ENCODE peak calls at places on chromosomes 6 and 20, in five cellular contexts. S, Y, L, X and F are unnamed samples.

GRCh38 chr6:105400501-105400900 is 2.4 kb downstream of the PREP start:
- DNase-seq in S (no peak), Y (no peak), L (peak; percentile 8), X (no peak), F (no peak)

GRCh38 chr20:41359541-41360011 is 7.0 kb downstream of the EMILIN3 start:
- DNase-seq in S (no peak), Y (no peak), L (no peak), X (no peak), F (no peak)

GRCh38 chr6:106253731-106254130 is 71.8 kb downstream of the ATG5 start:
- DNase-seq in S (no peak), Y (peak; percentile 31), L (no peak), X (no peak), F (peak; percentile 65)

GRCh38 chr6:128966934-128967333 is 84.0 kb downstream of the LAMA2 start:
- DNase-seq in S (no peak), Y (no peak), L (no peak), X (no peak), F (no peak)

GRCh38 chr6:147752686-147753418 is 244.4 kb downstream of the SAMD5 start:
- DNase-seq in S (no peak), Y (peak; percentile 9), L (no peak), X (peak; percentile 18), F (no peak)

GRCh38 chr6:17281497-17282481 is 628 bp downstream of the RBM24 start:
- DNase-seq in S (no peak), Y (peak; percentile 24), L (peak; percentile 41), X (no peak), F (peak; percentile 18)

GRCh38 chr6:144664281-144664680 is 379.1 kb downstream of the UTRN start:
- DNase-seq in S (no peak), Y (no peak), L (no peak), X (no peak), F (no peak)

GRCh38 chr20:32442630-32443029 is 84.5 kb downstream of the ASXL1 start:
- DNase-seq in S (no peak), Y (no peak), L (no peak), X (no peak), F (no peak)

GRCh38 chr6:4914412-4915159 is 89.3 kb downstream of the RPP40 start:
- DNase-seq in S (no peak), Y (peak; percentile 69), L (peak; percentile 51), X (no peak), F (peak; percentile 48)

GRCh38 chr6:119347466-119348307 is 1.9 kb downstream of the MAN1A1 start:
- DNase-seq in S (no peak), Y (peak; percentile 23), L (no peak), X (peak; percentile 96), F (no peak)

GRCh38 chr6:107807186-107807585 is 16.9 kb downstream of the SCML4 start:
- DNase-seq in S (no peak), Y (no peak), L (no peak), X (no peak), F (no peak)

GRCh38 chr6:128763599-128764300 is 119.2 kb upstream of the LAMA2 start:
- DNase-seq in S (no peak), Y (no peak), L (no peak), X (no peak), F (no peak)

GRCh38 chr6:1737463-1738311 is 128.0 kb downstream of the FOXC1 start:
- DNase-seq in S (no peak), Y (no peak), L (no peak), X (no peak), F (no peak)

GRCh38 chr6:37699138-37699766 is 1.6 kb upstream of the MDGA1 start:
- DNase-seq in S (peak; percentile 48), Y (no peak), L (no peak), X (no peak), F (no peak)

GRCh38 chr20:13930246-13930645 is 60.2 kb downstream of the SEL1L2 start:
- DNase-seq in S (no peak), Y (no peak), L (no peak), X (no peak), F (no peak)

GRCh38 chr20:51800769-51801219 is 1.5 kb downstream of the SALL4 start:
- DNase-seq in S (no peak), Y (no peak), L (peak; percentile 15), X (no peak), F (no peak)

GRCh38 chr6:82263916-82264315 is 16.4 kb upstream of the IBTK start:
- DNase-seq in S (no peak), Y (no peak), L (no peak), X (no peak), F (no peak)

GRCh38 chr6:45607818-45608217 is 230.1 kb upstream of the SUPT3H start:
- DNase-seq in S (peak; percentile 33), Y (peak; percentile 17), L (peak; percentile 63), X (no peak), F (peak; percentile 52)

GRCh38 chr6:45606831-45607400 is 229.2 kb upstream of the SUPT3H start:
- DNase-seq in S (no peak), Y (no peak), L (no peak), X (no peak), F (no peak)

GRCh38 chr6:45610374-45610773 is 232.6 kb upstream of the SUPT3H start:
- DNase-seq in S (no peak), Y (no peak), L (no peak), X (no peak), F (no peak)

GRCh38 chr6:45609141-45609638 is 231.5 kb upstream of the SUPT3H start:
- DNase-seq in S (no peak), Y (peak; percentile 96), L (peak; percentile 96), X (no peak), F (peak; percentile 96)

DNA sequence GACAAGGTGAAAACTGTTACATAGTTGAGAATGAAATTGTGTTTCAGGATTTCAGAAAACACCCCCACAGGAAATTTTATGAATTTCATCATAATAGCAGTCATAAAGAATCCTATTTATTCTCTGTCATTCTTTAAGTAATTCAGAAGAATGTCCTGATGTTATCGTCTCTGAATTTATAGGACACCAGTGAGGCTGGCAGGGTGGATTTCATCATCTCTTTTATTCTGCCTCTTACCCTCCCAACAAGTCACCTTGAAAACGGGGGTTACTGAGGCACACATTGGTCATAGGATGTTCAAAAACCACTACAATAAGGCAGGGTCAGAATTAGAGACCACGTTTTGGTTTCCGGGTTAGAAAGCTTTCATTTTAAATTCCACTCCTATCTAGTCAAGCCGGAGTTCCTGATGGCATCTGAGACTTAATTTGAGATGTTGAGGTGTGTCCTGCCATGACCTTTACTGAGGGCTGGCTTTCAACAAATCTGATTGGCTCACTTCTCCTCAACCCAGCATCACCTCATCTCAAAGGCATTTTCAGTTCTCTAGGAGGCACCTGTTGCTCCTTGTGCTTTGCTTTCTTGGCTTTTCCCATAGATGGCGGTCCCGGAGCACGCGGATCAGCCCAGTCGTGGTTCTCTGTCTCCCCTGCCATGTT is 230.6 kb upstream of the SUPT3H start:
- DNase-seq in S (no peak), Y (peak; percentile 15), L (no peak), X (no peak), F (peak; percentile 70)
- TF ChIP-seq CTCF in S (no peak), Y (no peak), L (no peak), X (no peak), F (no peak)

DNA sequence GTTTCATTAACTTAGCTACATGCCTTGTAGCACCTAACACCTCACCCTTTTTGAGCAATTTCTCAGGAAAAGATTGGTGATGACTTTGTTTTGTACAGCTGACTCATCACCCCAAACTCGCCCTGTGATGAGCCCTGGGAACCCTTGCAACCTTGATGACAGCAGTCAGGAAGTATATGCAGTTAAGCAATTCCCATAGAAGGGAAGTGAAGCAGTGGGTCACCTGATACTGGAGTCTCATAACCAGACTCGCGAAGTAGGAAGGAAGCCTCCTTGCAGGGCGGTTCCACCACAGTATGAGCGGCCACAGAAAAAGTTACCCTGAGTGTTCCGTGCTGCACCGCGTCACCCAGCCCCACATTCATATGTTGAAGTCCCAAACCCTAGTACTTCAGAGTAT is 82.0 kb upstream of the EDN1 start:
- DNase-seq in S (no peak), Y (peak; percentile 27), L (no peak), X (no peak), F (no peak)
- H3K9ac ChIP-seq in S (no peak overlapping the region), Y (no peak overlapping the region), L (no peak overlapping the region), X (no peak overlapping the region), F (no peak overlapping the region)

GRCh38 chr6:398558-399078 is 7.1 kb downstream of the IRF4 start:
- DNase-seq in S (no peak), Y (no peak), L (no peak), X (no peak), F (no peak)
- H3K36me3 ChIP-seq in S (no peaks in the 10 kb centered on the region), Y (no peaks in the 10 kb centered on the region), L (no peaks in the 10 kb centered on the region), X (no peaks in the 10 kb centered on the region), F (no peaks in the 10 kb centered on the region)

DNA sequence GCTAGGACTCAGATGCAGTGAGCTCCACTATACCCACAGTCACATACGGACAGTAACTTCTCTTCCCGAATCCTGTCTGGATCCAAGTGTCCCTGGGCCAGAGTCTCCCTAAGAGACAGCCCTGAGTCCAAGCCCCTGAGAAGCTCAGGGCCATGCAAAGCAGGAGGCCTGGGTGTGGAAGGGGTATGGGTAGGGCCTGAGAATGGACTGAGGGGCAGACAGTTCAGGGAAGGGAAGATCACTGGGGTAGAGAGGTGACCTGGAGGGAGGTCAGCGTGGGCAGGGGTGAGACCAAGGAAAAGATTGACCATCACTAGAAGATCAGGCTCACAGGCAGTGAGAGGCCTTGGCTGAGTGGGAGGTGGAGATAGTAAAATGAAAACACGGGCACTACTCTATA is 8.8 kb downstream of the RPS6KA2 start:
- DNase-seq in S (no peak), Y (no peak), L (no peak), X (no peak), F (no peak)
- TF ChIP-seq CTCF in S (no peak), Y (no peak), L (no peak), X (no peak), F (no peak)

GRCh38 chr20:60104980-60105379 is 146.8 kb downstream of the CDH26 start:
- DNase-seq in S (no peak), Y (no peak), L (no peak), X (no peak), F (no peak)
- H3K9ac ChIP-seq in S (no peak overlapping the region), Y (no peak overlapping the region), L (no peak overlapping the region), X (no peak overlapping the region), F (no peak overlapping the region)